ENCODE peak calls at places on chromosomes 13 and 19, in nine cellular contexts. O is NCI-H345; E is stimulated activated CD8-positive, alpha-beta memory T cell treated with anti-CD3 and anti-CD28 coated beads, Interleukin-2, amount 100 ng/mL, for 1 hour; G is type B pancreatic cell; N is stimulated activated CD4-positive, alpha-beta T cell treated with anti-CD3 and anti-CD28 coated beads, TNF-alpha, amount 100 ng/mL, for 4 hours; U is caudate nucleus; J is RPMI8226; R is tibial nerve; C is iris pigment epithelial cell. W is an unnamed sample.

GRCh38 chr13:38213307-38213706 is 136.3 kb upstream of the UFM1 start:
- DNase-seq in U (no peak), N (no peak), C (peak), R (no peak), O (no peak), G (no peak), J (no peak), E (no peak), W (no peak)

GRCh38 chr13:79492313-79492798 is 11.4 kb downstream of the NDFIP2 start:
- DNase-seq in U (no peak), G (no peak), O (no peak), J (no peak), C (peak), E (no peak), R (no peak), N (no peak), W (no peak)

GRCh38 chr13:78409172-78409571 is 194.2 kb downstream of the POU4F1 start:
- DNase-seq in O (no peak), U (no peak), R (no peak), E (no peak), N (no peak), G (no peak), J (peak), C (no peak), W (no peak)

GRCh38 chr19:46975011-46975917 is 44.4 kb upstream of the NPAS1 start:
- DNase-seq in E (no peak), U (no peak), R (no peak), N (no peak), J (no peak), O (no peak), G (no peak), C (peak), W (no peak)

GRCh38 chr19:56098731-56099577 is 22.1 kb downstream of the ZNF787 start:
- DNase-seq in U (no peak), J (no peak), N (no peak), E (no peak), O (no peak), C (no peak), R (no peak), G (no peak), W (no peak)

GRCh38 chr13:43749503-43749902 is 37.3 kb downstream of the ENOX1 start:
- DNase-seq in J (no peak), N (no peak), G (no peak), E (no peak), R (no peak), U (no peak), C (no peak), O (peak), W (no peak)

GRCh38 chr19:48218964-48219363 is 36.7 kb downstream of the CARD8 start:
- DNase-seq in G (no peak), J (no peak), N (no peak), U (no peak), E (no peak), R (no peak), O (no peak), C (peak), W (no peak)

GRCh38 chr13:64758520-64758919 is 2471.6 kb downstream of the PCDH9 start:
- DNase-seq in E (no peak), U (no peak), G (no peak), C (no peak), N (no peak), O (no peak), R (no peak), J (no peak), W (no peak)

GRCh38 chr19:14632286-14632685 is 42.4 kb downstream of the ADGRE3 start:
- DNase-seq in E (no peak), U (no peak), G (no peak), C (peak), J (peak), R (no peak), O (no peak), N (no peak), W (no peak)

GRCh38 chr19:1474011-1474764 is 4.8 kb downstream of the C19orf25 start:
- DNase-seq in G (no peak), N (no peak), J (no peak), O (no peak), U (peak), E (no peak), C (no peak), R (no peak), W (no peak)

GRCh38 chr19:17680235-17680722 is 7.9 kb downstream of the UNC13A start:
- DNase-seq in R (peak), N (no peak), G (no peak), U (no peak), E (peak), J (peak), O (no peak), C (peak), W (no peak)

GRCh38 chr19:4310247-4311121 is 6.1 kb downstream of the FSD1 start:
- DNase-seq in J (no peak), R (no peak), C (no peak), G (no peak), O (no peak), U (no peak), E (no peak), N (no peak), W (no peak)

GRCh38 chr19:7928741-7929701 is 3.1 kb upstream of the CTXN1 start:
- DNase-seq in J (peak), R (peak), U (no peak), C (peak), E (peak), G (peak), N (no peak), O (no peak), W (no peak)

GRCh38 chr13:76790519-76791289 is 95.5 kb downstream of the KCTD12 start:
- DNase-seq in E (no peak), G (no peak), R (no peak), O (peak), J (peak), N (no peak), U (no peak), C (no peak), W (no peak)

GRCh38 chr19:12750851-12751250 is 740 bp upstream of the BEST2 start:
- DNase-seq in E (no peak), J (no peak), N (no peak), U (no peak), C (no peak), G (no peak), R (no peak), O (no peak), W (no peak)

GRCh38 chr13:85241045-85241444 is 558.2 kb downstream of the SLITRK6 start:
- DNase-seq in C (peak), O (no peak), U (no peak), J (no peak), G (no peak), R (no peak), E (no peak), N (no peak), W (peak)

GRCh38 chr19:45884682-45885555 is 1.0 kb downstream of the IRF2BP1 start:
- DNase-seq in G (no peak), O (no peak), E (no peak), C (no peak), R (no peak), N (no peak), U (no peak), J (no peak), W (no peak)

GRCh38 chr19:18932216-18932841 is 8.7 kb downstream of the HOMER3 start:
- DNase-seq in N (peak), G (peak), O (no peak), E (peak), R (peak), C (peak), J (peak), U (peak), W (no peak)

GRCh38 chr13:99981115-99982020 is at the start of gene ZIC2:
- DNase-seq in J (peak), N (no peak), E (no peak), C (peak), U (no peak), R (no peak), G (peak), O (peak), W (no peak)

GRCh38 chr13:94345374-94346195 is 133.9 kb downstream of the DCT start:
- DNase-seq in G (no peak), E (no peak), U (no peak), O (peak), J (no peak), C (peak), N (no peak), R (no peak), W (no peak)

GRCh38 chr13:49336655-49337054 is 88.9 kb downstream of the CDADC1 start:
- DNase-seq in J (no peak), G (no peak), N (no peak), C (no peak), O (no peak), R (no peak), U (no peak), E (no peak), W (no peak)

GRCh38 chr19:46983097-46983496 is 36.5 kb upstream of the NPAS1 start:
- DNase-seq in N (no peak), G (no peak), C (no peak), R (no peak), U (no peak), J (no peak), E (no peak), O (no peak), W (no peak)

GRCh38 chr13:76711515-76712182 is 174.6 kb downstream of the KCTD12 start:
- DNase-seq in U (no peak), N (no peak), O (no peak), C (peak), E (no peak), G (no peak), J (peak), R (peak), W (no peak)

GRCh38 chr19:46118136-46118535 is 6.4 kb downstream of the IGFL3 start:
- DNase-seq in N (no peak), U (no peak), C (no peak), O (no peak), R (no peak), E (no peak), J (no peak), G (no peak), W (no peak)

GRCh38 chr13:104592127-104592526 is 1525.9 kb upstream of the SLC10A2 start:
- DNase-seq in G (no peak), J (no peak), N (no peak), C (peak), R (no peak), E (no peak), U (no peak), O (no peak), W (no peak)

GRCh38 chr19:40717880-40718773 is 1.2 kb downstream of the ITPKC start:
- DNase-seq in G (no peak), E (no peak), C (peak), O (no peak), R (peak), U (no peak), J (peak), N (no peak), W (no peak)

GRCh38 chr13:37326319-37326718 is 220.9 kb upstream of the CSNK1A1L start:
- DNase-seq in J (no peak), E (no peak), N (no peak), C (peak), G (no peak), O (no peak), R (no peak), U (no peak), W (no peak)

GRCh38 chr19:11639602-11640471 is 42.6 kb downstream of the ZNF627 start:
- DNase-seq in G (peak), E (peak), R (peak), N (peak), U (peak), J (peak), O (peak), C (peak), W (peak)

GRCh38 chr13:49739498-49740187 is 48.4 kb upstream of the EBPL start:
- DNase-seq in E (no peak), R (no peak), G (no peak), O (no peak), C (no peak), N (no peak), J (no peak), U (no peak), W (no peak)

GRCh38 chr13:113904411-113904810 is 40.5 kb upstream of the GAS6 start:
- DNase-seq in N (no peak), C (peak), E (no peak), G (peak), O (peak), J (no peak), U (no peak), R (peak), W (no peak)